ENCODE peak calls at places on chromosomes 5 and 9, in nine cellular contexts. H is right lobe of liver, V is BE2C, N is bronchial epithelial cell, L is NCI-H1417, U is anterior cingulate cortex, F is NCI-H1930, D is HuH-7, S is iris pigment epithelial cell. I is an unnamed sample.

GRCh38 chr9:12814877-12815237 is 40.0 kb downstream of the LURAP1L start:
- DNase-seq in H (no peak), V (no peak), N (no peak), L (peak), U (no peak), F (no peak), D (no peak), S (no peak), I (no peak)

GRCh38 chr9:124228516-124228915 is 29.2 kb upstream of the NEK6 start:
- DNase-seq in H (peak), V (no peak), N (no peak), L (peak), U (no peak), F (no peak), D (no peak), S (no peak), I (no peak)

GRCh38 chr9:98973546-98973921 is 29.8 kb downstream of the COL15A1 start:
- DNase-seq in H (no peak), V (no peak), N (no peak), L (no peak), U (no peak), F (no peak), D (no peak), S (no peak), I (no peak)

GRCh38 chr5:81513982-81514381 is 120.0 kb upstream of the ACOT12 start:
- DNase-seq in H (no peak), V (no peak), N (peak), L (peak), U (no peak), F (no peak), D (no peak), S (peak), I (peak)

GRCh38 chr5:45402804-45403455 is 293.2 kb downstream of the HCN1 start:
- DNase-seq in H (no peak), V (no peak), N (no peak), L (no peak), U (no peak), F (no peak), D (no peak), S (no peak), I (peak)

GRCh38 chr5:92945630-92946097 is 635.4 kb downstream of the NR2F1-AS1 start:
- DNase-seq in H (no peak), V (no peak), N (no peak), L (no peak), U (no peak), F (no peak), D (no peak), S (peak), I (peak)

GRCh38 chr5:41968153-41968723 is 43.2 kb downstream of the FBXO4 start:
- DNase-seq in H (no peak), V (no peak), N (no peak), L (no peak), U (no peak), F (no peak), D (no peak), S (no peak), I (no peak)

GRCh38 chr5:109692852-109693251 is 3.1 kb downstream of the MAN2A1 start:
- DNase-seq in H (no peak), V (no peak), N (no peak), L (no peak), U (no peak), F (no peak), D (no peak), S (no peak), I (no peak)

GRCh38 chr9:18666348-18666747 is 192.4 kb downstream of the ADAMTSL1 start:
- DNase-seq in H (no peak), V (no peak), N (peak), L (no peak), U (no peak), F (no peak), D (no peak), S (peak), I (peak)

GRCh38 chr5:128196791-128197190 is 113.2 kb downstream of the SLC12A2 start:
- DNase-seq in H (no peak), V (no peak), N (peak), L (no peak), U (no peak), F (no peak), D (no peak), S (peak), I (no peak)

GRCh38 chr9:24832307-24832706 is 286.6 kb upstream of the IZUMO3 start:
- DNase-seq in H (no peak), V (peak), N (no peak), L (peak), U (no peak), F (no peak), D (no peak), S (no peak), I (no peak)

GRCh38 chr9:109013678-109014145 is 413 bp upstream of the CTNNAL1 start:
- DNase-seq in H (no peak), V (no peak), N (peak), L (no peak), U (no peak), F (no peak), D (no peak), S (no peak), I (peak)

GRCh38 chr9:5789489-5789888 is 43.4 kb downstream of the ERMP1 start:
- DNase-seq in H (no peak), V (no peak), N (no peak), L (no peak), U (no peak), F (no peak), D (no peak), S (no peak), I (no peak)

GRCh38 chr9:112495614-112496013 is 9.0 kb downstream of the KIAA1958 start:
- DNase-seq in H (no peak), V (no peak), N (no peak), L (no peak), U (no peak), F (no peak), D (no peak), S (no peak), I (no peak)

GRCh38 chr9:132849168-132849831 is 28.8 kb downstream of the AK8 start:
- DNase-seq in H (no peak), V (peak), N (no peak), L (no peak), U (no peak), F (no peak), D (no peak), S (no peak), I (no peak)

GRCh38 chr5:50709471-50709870 is 43.0 kb downstream of the PARP8 start:
- DNase-seq in H (no peak), V (no peak), N (no peak), L (no peak), U (no peak), F (no peak), D (no peak), S (peak), I (no peak)

GRCh38 chr9:132249123-132249522 is 87.3 kb downstream of the NTNG2 start:
- DNase-seq in H (peak), V (no peak), N (no peak), L (peak), U (no peak), F (no peak), D (no peak), S (no peak), I (no peak)

GRCh38 chr5:74386571-74387334 is 253.8 kb downstream of the ENC1 start:
- DNase-seq in H (no peak), V (no peak), N (peak), L (no peak), U (no peak), F (no peak), D (no peak), S (peak), I (peak)

GRCh38 chr9:754150-754931 is 87.2 kb upstream of the DMRT1 start:
- DNase-seq in H (no peak), V (no peak), N (no peak), L (no peak), U (no peak), F (no peak), D (no peak), S (no peak), I (no peak)

GRCh38 chr5:69285448-69286116 is 47.0 kb downstream of the CCDC125 start:
- DNase-seq in H (no peak), V (no peak), N (no peak), L (no peak), U (no peak), F (no peak), D (no peak), S (no peak), I (no peak)

GRCh38 chr9:117545846-117546245 is 131.0 kb upstream of the ASTN2 start:
- DNase-seq in H (no peak), V (no peak), N (peak), L (peak), U (no peak), F (no peak), D (no peak), S (no peak), I (no peak)

GRCh38 chr5:135216072-135216812 is 182.2 kb upstream of the PITX1 start:
- DNase-seq in H (peak), V (no peak), N (no peak), L (no peak), U (no peak), F (no peak), D (no peak), S (no peak), I (no peak)

GRCh38 chr5:95924720-95925119 is 36.9 kb downstream of the ELL2 start:
- DNase-seq in H (peak), V (no peak), N (peak), L (peak), U (no peak), F (no peak), D (peak), S (peak), I (peak)

GRCh38 chr5:154732212-154732611 is 23.0 kb upstream of the LARP1 start:
- DNase-seq in H (no peak), V (no peak), N (peak), L (no peak), U (no peak), F (no peak), D (no peak), S (no peak), I (no peak)

GRCh38 chr9:131769361-131769760 is 29.5 kb upstream of the RAPGEF1 start:
- DNase-seq in H (no peak), V (no peak), N (peak), L (no peak), U (no peak), F (no peak), D (no peak), S (no peak), I (no peak)

GRCh38 chr5:75571547-75571946 is 39.7 kb upstream of the ANKDD1B start:
- DNase-seq in H (no peak), V (no peak), N (no peak), L (no peak), U (no peak), F (no peak), D (no peak), S (no peak), I (no peak)

GRCh38 chr5:87127426-87127825 is 140.3 kb upstream of the RASA1 start:
- DNase-seq in H (no peak), V (no peak), N (peak), L (no peak), U (no peak), F (no peak), D (no peak), S (peak), I (peak)

GRCh38 chr9:114616684-114617520 is 5.8 kb downstream of the TMEM268 start:
- DNase-seq in H (peak), V (no peak), N (peak), L (peak), U (no peak), F (no peak), D (no peak), S (no peak), I (no peak)